ENCODE peak calls at places on chromosomes 4 and X, in eight cellular contexts. One of them, this sample, is unnamed.

GRCh38 chrX:129695937-129696336 is 41.2 kb upstream of the APLN start:
- DNase-seq in GM12891: no peak
- DNase-seq in mesenchymal stem cell: no peak
- DNase-seq in ecto neural progenitor cell: peak; percentile 15
- DNase-seq in activated CD4-positive, alpha-beta T cell treated with anti-CD3 and anti-CD28 coated beads, Interleukin-2, amount 50 U/mL, for 4 hours: no peak
- DNase-seq in fibroblast of gingiva: no peak
- DNase-seq in cardiac fibroblast: no peak
- DNase-seq in fibroblast of mammary gland: no peak
- DNase-seq in this sample: no peak

GRCh38 chr4:152935661-152936445 is at the start of gene FHDC1:
- DNase-seq in GM12891: peak; percentile 44
- DNase-seq in mesenchymal stem cell: peak; percentile 6
- DNase-seq in ecto neural progenitor cell: peak; percentile 83
- DNase-seq in activated CD4-positive, alpha-beta T cell treated with anti-CD3 and anti-CD28 coated beads, Interleukin-2, amount 50 U/mL, for 4 hours: no peak
- DNase-seq in fibroblast of gingiva: no peak
- DNase-seq in cardiac fibroblast: no peak
- DNase-seq in fibroblast of mammary gland: no peak
- DNase-seq in this sample: no peak

GRCh38 chr4:6771229-6771671 is 11.3 kb upstream of the KIAA0232 start:
- DNase-seq in GM12891: no peak
- DNase-seq in mesenchymal stem cell: peak; percentile 56
- DNase-seq in ecto neural progenitor cell: no peak
- DNase-seq in activated CD4-positive, alpha-beta T cell treated with anti-CD3 and anti-CD28 coated beads, Interleukin-2, amount 50 U/mL, for 4 hours: no peak
- DNase-seq in fibroblast of gingiva: peak; percentile 83
- DNase-seq in cardiac fibroblast: peak; percentile 65
- DNase-seq in fibroblast of mammary gland: peak; percentile 12
- DNase-seq in this sample: no peak

GRCh38 chr4:143382539-143382938 is 45.9 kb downstream of the GAB1 start:
- DNase-seq in GM12891: no peak
- DNase-seq in mesenchymal stem cell: peak; percentile 77
- DNase-seq in ecto neural progenitor cell: no peak
- DNase-seq in activated CD4-positive, alpha-beta T cell treated with anti-CD3 and anti-CD28 coated beads, Interleukin-2, amount 50 U/mL, for 4 hours: no peak
- DNase-seq in fibroblast of gingiva: no peak
- DNase-seq in cardiac fibroblast: peak; percentile 68
- DNase-seq in fibroblast of mammary gland: peak; percentile 36
- DNase-seq in this sample: no peak

GRCh38 chrX:153903238-153903980 is 1.1 kb upstream of the AVPR2 start:
- DNase-seq in GM12891: no peak
- DNase-seq in mesenchymal stem cell: no peak
- DNase-seq in ecto neural progenitor cell: no peak
- DNase-seq in activated CD4-positive, alpha-beta T cell treated with anti-CD3 and anti-CD28 coated beads, Interleukin-2, amount 50 U/mL, for 4 hours: no peak
- DNase-seq in fibroblast of gingiva: no peak
- DNase-seq in cardiac fibroblast: no peak
- DNase-seq in fibroblast of mammary gland: no peak
- DNase-seq in this sample: no peak

GRCh38 chr4:186820371-186820990 is 96.8 kb upstream of the FAT1 start:
- DNase-seq in GM12891: no peak
- DNase-seq in mesenchymal stem cell: peak; percentile 41
- DNase-seq in ecto neural progenitor cell: no peak
- DNase-seq in activated CD4-positive, alpha-beta T cell treated with anti-CD3 and anti-CD28 coated beads, Interleukin-2, amount 50 U/mL, for 4 hours: no peak
- DNase-seq in fibroblast of gingiva: peak; percentile 14
- DNase-seq in cardiac fibroblast: peak; percentile 67
- DNase-seq in fibroblast of mammary gland: peak; percentile 47
- DNase-seq in this sample: no peak

GRCh38 chrX:20382518-20383291 is 116.0 kb upstream of the RPS6KA3 start:
- DNase-seq in GM12891: no peak
- DNase-seq in mesenchymal stem cell: peak; percentile 8
- DNase-seq in ecto neural progenitor cell: no peak
- DNase-seq in activated CD4-positive, alpha-beta T cell treated with anti-CD3 and anti-CD28 coated beads, Interleukin-2, amount 50 U/mL, for 4 hours: no peak
- DNase-seq in fibroblast of gingiva: peak; percentile 0
- DNase-seq in cardiac fibroblast: peak; percentile 0
- DNase-seq in fibroblast of mammary gland: no peak
- DNase-seq in this sample: peak; percentile 9

GRCh38 chr4:156672924-156673323 is 298.7 kb downstream of the PDGFC start:
- DNase-seq in GM12891: no peak
- DNase-seq in mesenchymal stem cell: peak; percentile 11
- DNase-seq in ecto neural progenitor cell: no peak
- DNase-seq in activated CD4-positive, alpha-beta T cell treated with anti-CD3 and anti-CD28 coated beads, Interleukin-2, amount 50 U/mL, for 4 hours: no peak
- DNase-seq in fibroblast of gingiva: no peak
- DNase-seq in cardiac fibroblast: peak; percentile 7
- DNase-seq in fibroblast of mammary gland: peak; percentile 37
- DNase-seq in this sample: no peak

GRCh38 chr4:21765810-21766407 is 182.7 kb downstream of the KCNIP4 start:
- DNase-seq in GM12891: peak; percentile 1
- DNase-seq in mesenchymal stem cell: peak; percentile 64
- DNase-seq in ecto neural progenitor cell: no peak
- DNase-seq in activated CD4-positive, alpha-beta T cell treated with anti-CD3 and anti-CD28 coated beads, Interleukin-2, amount 50 U/mL, for 4 hours: peak; percentile 4
- DNase-seq in fibroblast of gingiva: peak; percentile 11
- DNase-seq in cardiac fibroblast: peak; percentile 61
- DNase-seq in fibroblast of mammary gland: peak; percentile 57
- DNase-seq in this sample: no peak

GRCh38 chr4:24850669-24851068 is 55.3 kb downstream of the SOD3 start:
- DNase-seq in GM12891: no peak
- DNase-seq in mesenchymal stem cell: peak; percentile 82
- DNase-seq in ecto neural progenitor cell: no peak
- DNase-seq in activated CD4-positive, alpha-beta T cell treated with anti-CD3 and anti-CD28 coated beads, Interleukin-2, amount 50 U/mL, for 4 hours: no peak
- DNase-seq in fibroblast of gingiva: peak; percentile 90
- DNase-seq in cardiac fibroblast: peak; percentile 88
- DNase-seq in fibroblast of mammary gland: peak; percentile 91
- DNase-seq in this sample: no peak

This sample was measured in activated T-helper 2 cell treated with anti-CD3 and anti-CD28 coated beads, Interferon-gamma antibody, Interleukin-2, Interleukin-4, amounts not matched to agents 10 μg/mL and 5 μg/mL and 100 μg/mL, durations not matched to agents 14 hours and 24 hours and 36 hours.